ENCODE peak calls at places on chromosomes 16 and 17, in six cellular contexts. N is NCI-H446 treated with DMSO at 0.1 percent for 48 hours; S is ascending aorta; Y is stimulated activated CD8-positive, alpha-beta memory T cell treated with anti-CD3 and anti-CD28 coated beads, Interleukin-2, amount 100 ng/mL, for 48 hours; P is NCI-H1417 treated with DMSO at 0.1 percent for 48 hours; J is posterior cingulate gyrus. M is an unnamed sample.

GRCh38 chr16:88606146-88606757 is 32.1 kb upstream of the IL17C start:
- DNase-seq in Y (no peak), P (no peak), N (no peak), S (no peak), J (peak; percentile 39), M (peak; percentile 54)

GRCh38 chr16:51237207-51237606 is 86.1 kb upstream of the SALL1 start:
- DNase-seq in S (no peak), N (no peak), Y (no peak), P (no peak), J (no peak), M (no peak)

GRCh38 chr17:31688704-31689103 is 170.3 kb downstream of the COPRS start:
- DNase-seq in N (no peak), Y (no peak), P (no peak), S (no peak), J (no peak), M (no peak)

GRCh38 chr16:21101631-21102420 is 48.8 kb downstream of the DNAH3 start:
- DNase-seq in N (no peak), P (no peak), Y (peak; percentile 3), J (no peak), S (no peak), M (peak; percentile 41)

GRCh38 chr16:17777461-17777863 is 306.7 kb upstream of the XYLT1 start:
- DNase-seq in J (no peak), S (no peak), N (no peak), P (no peak), Y (no peak), M (peak; percentile 72)

GRCh38 chr16:19472487-19472886 is 49.4 kb downstream of the GDE1 start:
- DNase-seq in J (no peak), P (no peak), S (no peak), Y (no peak), N (no peak), M (no peak)

GRCh38 chr16:14373901-14374300 is 256.2 kb downstream of the PARN start:
- DNase-seq in J (no peak), N (no peak), S (no peak), Y (no peak), P (no peak), M (no peak)

GRCh38 chr16:80580109-80580832 is 39.5 kb downstream of the DYNLRB2 start:
- DNase-seq in N (no peak), P (no peak), J (no peak), Y (peak; percentile 53), S (no peak), M (peak; percentile 63)

GRCh38 chr17:81302861-81303326 is 7.8 kb upstream of the SLC38A10 start:
- DNase-seq in P (no peak), S (no peak), Y (no peak), J (no peak), N (no peak), M (no peak)

GRCh38 chr17:49598918-49599317 is 23.2 kb downstream of the NXPH3 start:
- DNase-seq in P (no peak), Y (no peak), J (no peak), S (no peak), N (no peak), M (no peak)

GRCh38 chr16:75247249-75247648 is 4.2 kb downstream of the BCAR1 start:
- DNase-seq in Y (no peak), P (no peak), S (no peak), J (peak; percentile 77), N (no peak), M (no peak)

GRCh38 chr17:17810374-17811248 is 26.2 kb downstream of the SREBF1 start:
- DNase-seq in P (no peak), Y (no peak), S (no peak), N (no peak), J (no peak), M (peak; percentile 87)

GRCh38 chr17:57861737-57862409 is 12.0 kb upstream of the MRPS23 start:
- DNase-seq in Y (no peak), S (peak; percentile 87), P (no peak), N (no peak), J (no peak), M (peak; percentile 94)

GRCh38 chr16:88456356-88457292 is 3.5 kb downstream of the ZFPM1 start:
- DNase-seq in P (no peak), S (no peak), J (no peak), Y (peak; percentile 56), N (no peak), M (peak; percentile 93)

GRCh38 chr16:30185683-30186421 is 2.5 kb downstream of the CORO1A start:
- DNase-seq in S (peak; percentile 81), Y (peak; percentile 73), N (no peak), J (peak; percentile 33), P (no peak), M (peak; percentile 63)

GRCh38 chr16:73196670-73197069 is 148.7 kb upstream of the ZFHX3 start:
- DNase-seq in S (peak; percentile 84), J (peak; percentile 49), P (no peak), Y (peak; percentile 8), N (no peak), M (no peak)

GRCh38 chr16:82229800-82230619 is 60.0 kb upstream of the MPHOSPH6 start:
- DNase-seq in N (peak; percentile 8), Y (peak; percentile 51), S (no peak), P (no peak), J (peak; percentile 71), M (no peak)

GRCh38 chr16:70589998-70590471 is 56.3 kb upstream of the IL34 start:
- DNase-seq in Y (no peak), S (peak; percentile 69), J (no peak), N (no peak), P (no peak), M (peak; percentile 83)

GRCh38 chr16:50360033-50360778 is 8.6 kb downstream of the BRD7 start:
- DNase-seq in Y (no peak), S (peak; percentile 89), P (no peak), J (no peak), N (no peak), M (no peak)

GRCh38 chr17:48037924-48038323 is 327 bp upstream of the COPZ2 start:
- DNase-seq in J (no peak), Y (no peak), S (no peak), P (no peak), N (no peak), M (peak; percentile 79)

GRCh38 chr16:66517586-66518263 is 32.2 kb downstream of the TK2 start:
- DNase-seq in P (no peak), Y (no peak), N (no peak), S (no peak), J (no peak), M (peak; percentile 30)

GRCh38 chr17:27526603-27527002 is 70.4 kb downstream of the KSR1 start:
- DNase-seq in Y (peak; percentile 39), J (no peak), N (no peak), S (no peak), P (no peak), M (no peak)

GRCh38 chr17:77282524-77283515 is 142.1 kb downstream of the SEC14L1 start:
- DNase-seq in J (no peak), S (no peak), N (no peak), Y (no peak), P (no peak), M (peak; percentile 91)

GRCh38 chr17:41690497-41690896 is 1.8 kb downstream of the EIF1 start:
- DNase-seq in S (no peak), Y (no peak), J (no peak), P (no peak), N (no peak), M (no peak)

GRCh38 chr16:23712976-23713375 is at the start of gene ERN2:
- DNase-seq in J (no peak), Y (no peak), N (no peak), P (no peak), S (no peak), M (peak; percentile 81)

GRCh38 chr16:64397042-64397441 is 724.8 kb downstream of the CDH11 start:
- DNase-seq in P (no peak), S (no peak), N (no peak), Y (no peak), J (no peak), M (no peak)

GRCh38 chr17:83180264-83180995 is 101.0 kb downstream of the METRNL start:
- DNase-seq in J (no peak), P (no peak), N (no peak), S (no peak), Y (no peak), M (peak; percentile 48)

GRCh38 chr16:12903325-12904040 is 2.1 kb downstream of the SHISA9 start:
- DNase-seq in J (peak; percentile 18), Y (no peak), P (no peak), S (no peak), N (no peak), M (no peak)

GRCh38 chr17:9538626-9539025 is 37.0 kb downstream of the STX8 start:
- DNase-seq in J (no peak), N (no peak), Y (no peak), S (no peak), P (no peak), M (peak; percentile 17)

GRCh38 chr17:444879-445454 is 92.4 kb upstream of the RPH3AL start:
- DNase-seq in Y (no peak), N (no peak), S (no peak), P (no peak), J (no peak), M (no peak)

GRCh38 chr17:74361613-74362391 is at the start of gene BTBD17:
- DNase-seq in N (no peak), J (peak; percentile 75), Y (peak; percentile 23), P (peak; percentile 38), S (no peak), M (peak; percentile 94)

GRCh38 chr16:24255446-24256352 is at the start of gene CACNG3:
- DNase-seq in P (no peak), S (no peak), J (peak; percentile 63), Y (peak; percentile 57), N (no peak), M (peak; percentile 46)

GRCh38 chr17:3043737-3044365 is 19.6 kb downstream of the OR1D5 start:
- DNase-seq in J (no peak), S (no peak), Y (peak; percentile 12), N (no peak), P (no peak), M (no peak)

GRCh38 chr17:10614536-10615155 is 42.5 kb downstream of the MYH3 start:
- DNase-seq in N (no peak), S (no peak), P (no peak), Y (peak; percentile 13), J (peak; percentile 63), M (peak; percentile 81)

GRCh38 chr17:77451271-77451893 is 310.6 kb downstream of the SEC14L1 start:
- DNase-seq in N (peak; percentile 46), S (peak; percentile 75), Y (peak; percentile 67), J (peak; percentile 88), P (no peak), M (peak; percentile 89)